ENCODE peak calls at places on chromosome 15, in five cellular contexts. W is stomach; A is psoas muscle; S is A673; I is CD8-positive, alpha-beta T cell. V is an unnamed sample. For H3K4me1, the result is how much of the 10 kb centered on the place peaks cover.

GRCh38 chr15:79595995-79596622 is 164.0 kb downstream of the MINAR1 start:
- DNase-seq in W (peak), A (no peak), S (peak), I (no peak), V (peak)

GRCh38 chr15:33789141-33789540 is 179.2 kb upstream of the CHRM5 start:
- DNase-seq in W (no peak), A (no peak), S (peak), I (no peak), V (no peak)

GRCh38 chr15:101596633-101597032 is 55.5 kb downstream of the TM2D3 start:
- DNase-seq in W (no peak), A (no peak), S (no peak), I (no peak), V (no peak)

GRCh38 chr15:80890341-80890972 is 99.2 kb downstream of the MESD start:
- DNase-seq in W (no peak), A (no peak), S (no peak), I (no peak), V (no peak)

GRCh38 chr15:101499863-101500713 is 10.6 kb upstream of the PCSK6 start:
- DNase-seq in W (peak), A (peak), S (no peak), I (no peak), V (no peak)

GRCh38 chr15:95845862-95846515 is 484.5 kb upstream of the NR2F2 start:
- DNase-seq in W (no peak), A (no peak), S (no peak), I (no peak), V (no peak)

GRCh38 chr15:56608140-56608778 is 125.0 kb downstream of the ZNF280D start:
- DNase-seq in W (no peak), A (no peak), S (no peak), I (no peak), V (no peak)

GRCh38 chr15:60964527-60964926 is 264.6 kb downstream of the RORA start:
- DNase-seq in W (no peak), A (peak), S (no peak), I (no peak), V (no peak)

GRCh38 chr15:75577401-75578205 is 1.5 kb downstream of the PTPN9 start:
- DNase-seq in W (no peak), A (no peak), S (no peak), I (no peak), V (peak)

GRCh38 chr15:33675246-33675645 is 293.1 kb upstream of the CHRM5 start:
- DNase-seq in W (no peak), A (no peak), S (peak), I (no peak), V (no peak)

GRCh38 chr15:65189102-65189740 is 4.1 kb upstream of the CLPX start:
- DNase-seq in W (no peak), A (no peak), S (peak), I (no peak), V (no peak)

GRCh38 chr15:31740203-31740602 is 290.1 kb upstream of the CHRNA7 start:
- DNase-seq in W (no peak), A (no peak), S (no peak), I (no peak), V (no peak)

GRCh38 chr15:79644091-79644490 is 212.0 kb downstream of the MINAR1 start:
- DNase-seq in W (no peak), A (no peak), S (peak), I (no peak), V (no peak)

GRCh38 chr15:82263350-82263749 is 732 bp downstream of the SAXO2 start:
- DNase-seq in W (no peak), A (no peak), S (no peak), I (no peak), V (no peak)

GRCh38 chr15:81723758-81724157 is 322.1 kb downstream of the MEX3B start:
- DNase-seq in W (no peak), A (no peak), S (no peak), I (no peak), V (no peak)

GRCh38 chr15:30924353-30924752 is 20.6 kb downstream of the FAN1 start:
- DNase-seq in W (no peak), A (no peak), S (no peak), I (no peak), V (no peak)

GRCh38 chr15:82833283-82833682 is 23.9 kb downstream of the WHAMM start:
- DNase-seq in W (no peak), A (no peak), S (no peak), I (no peak), V (no peak)

GRCh38 chr15:60703196-60703933 is 224.4 kb upstream of the ICE2 start:
- DNase-seq in W (no peak), A (peak), S (no peak), I (no peak), V (no peak)

GRCh38 chr15:79608041-79608440 is 175.9 kb downstream of the MINAR1 start:
- DNase-seq in W (no peak), A (no peak), S (no peak), I (no peak), V (no peak)

GRCh38 chr15:58707397-58707796 is 42.1 kb downstream of the ADAM10 start:
- DNase-seq in W (no peak), A (no peak), S (no peak), I (no peak), V (no peak)

GRCh38 chr15:64780600-64781156 is 5.3 kb upstream of the RBPMS2 start:
- DNase-seq in W (no peak), A (no peak), S (no peak), I (no peak), V (no peak)

DNA sequence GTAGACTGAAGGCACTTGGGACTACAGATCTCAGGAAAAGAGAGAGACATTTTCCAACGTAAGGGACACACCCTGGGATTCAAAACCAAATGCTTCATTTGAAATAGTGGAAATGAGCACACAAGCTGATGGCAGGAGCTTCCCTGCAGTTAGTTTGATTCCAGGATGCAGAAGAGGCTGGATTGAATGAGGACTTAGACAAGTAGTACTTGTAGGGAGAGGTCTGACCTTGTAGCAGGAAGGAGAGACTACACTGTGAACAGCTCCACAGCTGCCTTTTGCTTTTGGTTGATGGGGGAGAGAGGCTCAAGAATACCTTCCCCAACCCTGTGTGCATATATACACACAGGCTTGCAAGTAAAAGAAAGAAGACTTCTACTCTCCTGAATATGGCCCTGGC is 51.5 kb downstream of the PDE8A start:
- DNase-seq in W (no peak), A (no peak), S (no peak), I (no peak), V (no peak)
- H3K4me1 ChIP-seq in W (half or more), A (under half), S (half or more), I (under half), V (under half)

GRCh38 chr15:52483712-52484111 is 45.0 kb downstream of the MYO5A start:
- DNase-seq in W (no peak), A (no peak), S (no peak), I (no peak), V (no peak)

GRCh38 chr15:52488830-52489229 is 39.9 kb downstream of the MYO5A start:
- DNase-seq in W (no peak), A (no peak), S (no peak), I (no peak), V (no peak)

GRCh38 chr15:52481915-52482314 is 46.8 kb downstream of the MYO5A start:
- DNase-seq in W (no peak), A (no peak), S (peak), I (peak), V (peak)

GRCh38 chr15:52486003-52486996 is 42.4 kb downstream of the MYO5A start:
- DNase-seq in W (no peak), A (no peak), S (no peak), I (no peak), V (no peak)

DNA sequence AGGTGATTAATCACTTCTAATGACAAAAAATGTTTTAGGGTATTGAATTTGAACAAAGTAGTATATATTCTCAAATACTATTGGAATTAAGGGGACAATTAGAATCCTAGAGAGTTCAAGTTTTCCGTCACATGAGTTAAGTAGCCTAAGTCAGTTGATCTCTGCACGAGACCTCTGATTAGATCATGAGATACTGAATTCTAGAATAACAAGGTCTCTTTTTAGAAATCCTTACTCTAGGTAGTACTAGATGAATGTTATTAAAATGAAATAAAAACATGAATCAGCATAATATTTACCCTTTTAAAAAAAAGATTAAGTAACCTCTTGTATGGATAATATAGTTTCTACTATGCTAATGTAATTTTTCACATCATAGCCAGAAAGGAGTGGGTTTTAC is 43.4 kb downstream of the MYO5A start:
- DNase-seq in W (no peak), A (no peak), S (no peak), I (no peak), V (no peak)
- H3K4me1 ChIP-seq in W (under half), A (half or more), S (under half), I (under half), V (half or more)

GRCh38 chr15:51099185-51099584 is 4.5 kb upstream of the TNFAIP8L3 start:
- DNase-seq in W (no peak), A (no peak), S (peak), I (no peak), V (no peak)
- H3K4me1 ChIP-seq in W (under half), A (under half), S (under half), I (under half), V (under half)

DNA sequence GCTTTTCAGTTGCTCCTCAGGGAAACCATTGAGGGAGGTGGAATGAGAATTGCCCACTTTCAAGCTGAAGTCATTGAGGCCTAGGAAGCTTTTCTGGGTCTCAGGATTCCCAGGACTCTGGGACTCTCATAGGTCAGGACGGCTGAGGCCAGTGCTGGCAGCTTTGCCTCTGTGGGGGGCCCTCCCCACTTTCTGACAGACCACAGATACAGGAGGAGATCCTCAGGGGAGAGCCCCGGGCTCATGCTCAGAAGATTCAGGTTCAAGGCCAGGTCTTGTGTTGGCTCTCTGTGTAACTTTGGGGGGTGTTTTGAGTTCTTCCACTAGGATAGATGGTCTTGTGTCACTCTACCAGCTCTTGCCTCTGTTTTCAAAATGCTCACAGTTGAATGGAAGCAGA is 50.0 kb downstream of the SMAD6 start:
- DNase-seq in W (no peak), A (no peak), S (no peak), I (no peak), V (no peak)
- H3K4me1 ChIP-seq in W (half or more), A (under half), S (under half), I (under half), V (under half)

DNA sequence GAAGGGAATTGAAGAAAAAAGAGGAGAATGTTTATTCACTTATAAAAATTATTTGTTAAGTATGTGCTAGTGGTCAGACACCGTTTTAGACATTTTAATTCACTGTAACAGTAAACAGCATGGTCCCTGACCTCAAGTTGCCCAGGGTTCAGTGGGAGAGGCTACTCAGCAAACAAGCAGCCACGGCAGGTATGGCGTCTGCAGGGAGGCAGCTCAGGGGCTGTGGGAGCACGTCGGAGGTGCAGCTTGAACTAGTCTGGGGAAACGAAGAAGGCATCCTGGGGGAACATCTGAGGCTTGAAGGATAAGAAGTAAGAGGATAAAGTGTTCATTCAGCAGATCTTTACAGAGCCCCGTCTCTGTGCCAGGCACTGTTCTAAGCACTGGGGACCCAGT is 66.0 kb downstream of the CRTC3 start:
- DNase-seq in W (no peak), A (no peak), S (no peak), I (no peak), V (no peak)
- H3K4me1 ChIP-seq in W (half or more), A (half or more), S (under half), I (half or more), V (half or more)

GRCh38 chr15:92076536-92076935 is 223.0 kb downstream of the SLCO3A1 start:
- DNase-seq in W (no peak), A (no peak), S (no peak), I (no peak), V (no peak)
- H3K4me1 ChIP-seq in W (under half), A (under half), S (under half), I (under half), V (under half)

GRCh38 chr15:22963546-22964125 is 16.5 kb downstream of the CYFIP1 start:
- DNase-seq in W (no peak), A (peak), S (no peak), I (no peak), V (no peak)
- H3K4me1 ChIP-seq in W (half or more), A (under half), S (under half), I (under half), V (under half)

DNA sequence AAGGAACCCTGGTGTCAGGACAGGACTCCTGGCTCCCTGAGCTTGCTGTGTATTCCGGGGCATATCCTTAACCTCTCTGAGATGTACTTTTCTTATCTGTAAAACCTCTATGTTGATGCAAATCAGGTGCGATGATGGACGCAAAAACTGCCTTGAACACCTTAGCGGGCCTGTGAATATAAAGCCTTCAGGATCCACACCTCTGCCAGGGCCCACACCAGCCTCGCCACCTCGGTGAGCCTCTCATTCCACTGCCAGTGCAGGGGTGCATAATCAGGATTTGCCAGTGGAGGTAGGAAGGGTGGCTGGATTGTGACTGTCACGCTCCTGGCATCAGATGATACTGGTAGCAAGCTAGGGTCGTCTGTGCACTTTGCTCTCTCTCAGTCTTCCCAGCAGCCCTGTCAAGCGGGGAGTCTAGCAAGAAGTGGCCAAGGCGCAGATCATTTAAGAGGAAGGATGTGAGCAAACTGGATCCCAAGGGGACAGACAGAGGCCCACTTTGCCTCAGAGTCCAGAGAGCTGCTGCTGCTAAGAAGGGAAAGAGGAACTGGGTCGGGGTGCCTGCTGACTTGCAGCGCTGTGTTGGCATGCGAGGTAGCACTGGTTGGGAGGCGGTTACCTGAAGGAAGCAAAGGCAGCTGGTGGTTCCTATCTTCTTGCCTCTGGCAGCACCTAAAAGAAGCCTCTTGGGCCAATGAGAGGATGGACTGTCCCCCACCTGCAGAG is 27.9 kb downstream of the SMAD3 start:
- DNase-seq in W (no peak), A (no peak), S (no peak), I (no peak), V (no peak)
- H3K4me1 ChIP-seq in W (half or more), A (half or more), S (under half), I (under half), V (half or more)

GRCh38 chr15:92165001-92165346 is 228.7 kb upstream of the ST8SIA2 start:
- DNase-seq in W (no peak), A (no peak), S (no peak), I (no peak), V (no peak)
- H3K4me1 ChIP-seq in W (under half), A (under half), S (under half), I (under half), V (under half)

GRCh38 chr15:39130556-39131379 is 450.1 kb upstream of the THBS1 start:
- DNase-seq in W (no peak), A (no peak), S (no peak), I (no peak), V (no peak)

GRCh38 chr15:39131605-39132004 is 449.3 kb upstream of the THBS1 start:
- DNase-seq in W (no peak), A (no peak), S (no peak), I (no peak), V (no peak)

GRCh38 chr15:39133201-39133600 is 447.7 kb upstream of the THBS1 start:
- DNase-seq in W (no peak), A (no peak), S (no peak), I (no peak), V (no peak)

GRCh38 chr15:39134282-39134681 is 446.6 kb upstream of the THBS1 start:
- DNase-seq in W (no peak), A (no peak), S (no peak), I (no peak), V (no peak)

DNA sequence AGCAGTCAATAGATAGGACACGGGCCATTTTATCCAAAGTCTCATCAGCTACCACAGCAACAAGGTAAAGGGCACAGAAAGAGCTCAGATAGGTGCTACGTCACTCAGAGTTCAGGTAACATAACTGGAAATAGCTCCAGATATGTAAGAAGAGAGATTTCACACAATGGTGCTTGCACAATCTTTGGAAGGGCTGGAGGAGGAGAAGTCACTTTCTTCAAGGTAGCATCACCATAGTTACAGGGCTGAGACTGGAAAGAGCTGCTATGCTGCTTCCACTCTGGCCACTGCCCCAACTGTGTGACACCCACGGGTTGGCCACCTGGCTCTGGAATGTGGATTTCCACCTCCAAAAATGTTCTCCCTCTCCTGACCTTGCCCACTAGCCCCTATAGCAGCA is 448.8 kb upstream of the THBS1 start:
- DNase-seq in W (no peak), A (no peak), S (no peak), I (no peak), V (no peak)
- H3K4me1 ChIP-seq in W (under half), A (under half), S (under half), I (under half), V (under half)